ENCODE peak calls at places on chromosome 3, in eight cellular contexts. P, G, N, D, H, L, I and M are unnamed samples. For H3K4me1, the result is how much of the 10 kb centered on the place peaks cover.

GRCh38 chr3:47430606-47431005 is 45.1 kb downstream of the SCAP start:
- DNase-seq in N (no peak), I (no peak), D (no peak), P (no peak), H (no peak), G (no peak), L (peak), M (no peak)

GRCh38 chr3:183481582-183481981 is 53.2 kb upstream of the MCF2L2 start:
- DNase-seq in N (no peak), H (no peak), D (no peak), L (no peak), I (no peak), G (peak), P (no peak), M (no peak)

GRCh38 chr3:9902372-9903237 is at the start of gene IL17RE:
- DNase-seq in G (no peak), I (peak), L (peak), N (no peak), H (peak), P (no peak), D (no peak), M (no peak)

GRCh38 chr3:71723452-71724170 is 1.6 kb downstream of the EIF4E3 start:
- DNase-seq in H (no peak), D (no peak), N (no peak), I (no peak), L (no peak), G (no peak), P (no peak), M (no peak)

GRCh38 chr3:28053759-28054158 is 187.7 kb upstream of the CMC1 start:
- DNase-seq in P (peak), I (no peak), G (peak), L (no peak), H (no peak), N (no peak), D (no peak), M (no peak)

GRCh38 chr3:14750650-14751049 is 68.1 kb upstream of the FGD5 start:
- DNase-seq in N (no peak), I (no peak), H (no peak), P (no peak), G (no peak), D (no peak), L (no peak), M (no peak)

GRCh38 chr3:57060089-57060829 is at the start of gene SPATA12:
- DNase-seq in L (peak), D (peak), I (peak), G (peak), N (peak), H (peak), P (peak), M (peak)

GRCh38 chr3:71305246-71306206 is 278.0 kb downstream of the FOXP1 start:
- DNase-seq in D (peak), I (no peak), N (peak), P (peak), G (peak), L (peak), H (peak), M (peak)

GRCh38 chr3:171551296-171551695 is 91.1 kb upstream of the TNIK start:
- DNase-seq in P (no peak), I (no peak), H (no peak), G (no peak), D (no peak), N (no peak), L (no peak), M (no peak)

GRCh38 chr3:15221574-15222217 is 15.7 kb downstream of the CAPN7 start:
- DNase-seq in L (no peak), D (no peak), G (no peak), H (no peak), I (no peak), P (no peak), N (no peak), M (no peak)

GRCh38 chr3:104628185-104628789 is 738.4 kb upstream of the ALCAM start:
- DNase-seq in D (no peak), G (peak), P (peak), I (no peak), N (no peak), L (no peak), H (peak), M (no peak)

GRCh38 chr3:48565591-48566400 is 2.2 kb upstream of the UCN2 start:
- DNase-seq in N (no peak), G (peak), D (no peak), H (no peak), I (no peak), P (peak), L (peak), M (no peak)

GRCh38 chr3:143480306-143480852 is 360.8 kb downstream of the CHST2 start:
- DNase-seq in N (no peak), G (no peak), H (no peak), I (no peak), L (no peak), P (peak), D (no peak), M (no peak)
- H3K4me1 ChIP-seq in N (under half), G (under half), H (under half), I (under half), L (under half), P (under half), D (under half), M (under half)

DNA sequence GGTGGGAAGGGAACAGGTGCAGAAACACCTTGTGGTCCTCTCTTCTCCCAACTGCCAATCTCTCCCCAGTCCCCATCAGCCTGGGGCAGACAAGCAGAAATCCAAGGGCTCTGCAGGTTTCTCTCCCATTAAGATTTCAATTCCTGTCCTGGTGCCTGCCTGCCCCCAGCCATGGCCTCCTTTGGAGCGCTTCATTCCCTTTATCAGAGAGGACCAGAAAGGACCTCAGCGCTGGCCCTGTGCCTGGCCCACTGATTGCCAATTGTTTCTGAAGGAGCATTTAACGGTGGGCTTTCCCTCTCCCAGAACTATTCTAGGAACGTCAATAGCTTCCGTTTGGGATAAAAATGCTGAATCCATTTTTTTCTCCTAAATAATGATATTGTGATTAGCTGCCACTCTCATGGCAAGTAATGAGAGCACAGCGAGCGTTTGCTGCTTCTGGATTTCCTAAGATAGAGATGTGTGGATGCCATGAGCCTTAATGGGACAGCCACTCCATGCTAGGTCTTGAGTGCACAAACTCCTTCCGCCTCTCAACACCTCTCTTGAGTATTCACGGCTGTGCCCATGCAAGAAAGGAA is 12.2 kb upstream of the SLC6A1 start:
- DNase-seq in D (no peak), L (no peak), I (no peak), N (no peak), P (no peak), H (no peak), G (no peak), M (no peak)
- H3K4me1 ChIP-seq in D (under half), L (under half), I (under half), N (under half), P (under half), H (under half), G (under half), M (under half)

GRCh38 chr3:42053476-42053875 is 37.7 kb upstream of the TRAK1 start:
- DNase-seq in N (no peak), L (peak), P (no peak), I (peak), G (no peak), D (peak), H (no peak), M (no peak)

GRCh38 chr3:42050126-42050525 is 41.0 kb upstream of the TRAK1 start:
- DNase-seq in L (no peak), P (no peak), I (no peak), N (no peak), G (no peak), D (no peak), H (no peak), M (no peak)

GRCh38 chr3:42051384-42052131 is 39.6 kb upstream of the TRAK1 start:
- DNase-seq in L (no peak), P (peak), D (no peak), I (no peak), N (no peak), G (no peak), H (no peak), M (no peak)

GRCh38 chr3:42052867-42053351 is 38.2 kb upstream of the TRAK1 start:
- DNase-seq in D (no peak), G (no peak), H (no peak), I (no peak), P (peak), N (no peak), L (no peak), M (peak)

GRCh38 chr3:42052132-42052866 is 38.9 kb upstream of the TRAK1 start:
- DNase-seq in L (no peak), G (no peak), D (no peak), N (no peak), I (no peak), H (no peak), P (peak), M (no peak)
- H3K4me1 ChIP-seq in L (under half), G (under half), D (half or more), N (under half), I (under half), H (under half), P (under half), M (under half)

DNA sequence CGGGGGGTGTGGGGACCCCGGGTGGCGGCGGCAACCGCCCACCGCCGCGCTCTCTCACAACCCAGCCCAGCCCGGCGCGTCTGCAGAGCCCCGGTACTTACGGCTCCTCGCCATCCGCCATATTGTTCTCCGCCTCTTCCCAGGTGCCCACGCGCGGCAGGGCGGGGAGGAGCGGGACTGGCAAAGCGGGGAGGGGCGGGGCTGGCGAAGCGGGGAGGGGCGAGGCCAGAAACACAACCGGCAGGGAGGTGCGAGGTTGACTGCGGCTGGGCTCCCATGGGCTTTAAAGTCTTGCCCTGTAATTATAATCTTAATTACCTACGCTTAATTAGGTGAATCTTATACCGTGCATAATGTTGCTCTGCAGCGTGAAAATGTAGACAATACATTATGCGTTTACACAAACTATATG is at the start of gene UBA3:
- DNase-seq in P (peak), D (peak), I (peak), L (peak), H (peak), N (peak), G (peak), M (peak)
- H3K4me1 ChIP-seq in P (under half), D (half or more), I (under half), L (under half), H (under half), N (under half), G (under half), M (under half)

DNA sequence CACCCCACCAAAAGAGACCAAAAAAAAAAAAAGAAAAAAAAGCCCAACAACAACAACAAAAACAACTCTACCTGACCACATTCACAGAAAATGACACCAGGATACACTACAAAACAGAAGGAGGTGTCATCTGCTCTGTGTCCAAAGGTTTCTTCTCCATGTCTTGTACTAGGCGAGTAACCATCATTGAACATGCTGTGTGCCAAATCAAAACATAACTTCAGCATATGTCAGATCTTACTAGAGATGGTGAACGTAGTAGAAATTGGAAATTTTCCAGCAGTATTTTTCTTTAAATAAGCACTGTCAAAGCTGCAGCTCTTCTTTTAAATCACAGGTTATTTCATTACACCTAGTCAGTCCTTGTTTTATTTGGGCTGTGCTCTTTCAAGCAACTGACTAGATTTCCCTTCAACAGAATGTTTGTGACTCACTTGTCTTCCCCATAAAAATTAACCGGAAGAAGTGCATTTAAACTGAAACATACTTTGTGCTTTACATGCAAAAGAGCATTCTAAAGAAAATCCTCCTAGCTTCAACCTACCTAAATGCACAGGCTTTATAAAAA is 46.5 kb downstream of the MSL2 start:
- DNase-seq in L (no peak), I (no peak), H (no peak), G (peak), N (no peak), D (no peak), P (no peak), M (no peak)
- H3K4me1 ChIP-seq in L (under half), I (under half), H (under half), G (under half), N (under half), D (under half), P (under half), M (under half)

GRCh38 chr3:99861216-99861615 is 43.6 kb downstream of the CMSS1 start:
- DNase-seq in P (no peak), I (no peak), H (no peak), G (no peak), N (no peak), L (no peak), D (no peak), M (no peak)
- H3K4me1 ChIP-seq in P (under half), I (under half), H (under half), G (under half), N (under half), L (under half), D (half or more), M (under half)

DNA sequence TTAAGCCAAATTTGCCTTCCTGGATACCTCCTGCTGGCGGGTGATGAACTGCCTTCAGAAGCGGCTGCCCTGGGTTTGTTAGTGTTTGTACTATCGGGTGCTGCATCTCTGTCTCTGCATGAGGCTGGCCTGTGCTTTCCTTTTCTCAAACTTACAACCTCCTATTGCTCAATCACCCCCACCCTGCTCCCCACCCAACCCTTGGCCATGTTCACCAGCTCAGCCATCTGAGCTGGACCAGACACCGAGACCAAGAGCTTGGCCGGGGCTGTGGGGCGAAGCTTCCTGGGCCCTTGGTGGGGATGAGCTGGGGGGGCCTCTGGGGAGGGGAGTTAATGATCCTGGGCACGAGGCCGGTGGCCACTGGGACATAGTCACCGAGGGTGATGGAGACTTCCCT is 16.8 kb upstream of the FBLN2 start:
- DNase-seq in H (no peak), I (peak), N (no peak), D (peak), L (no peak), P (no peak), G (no peak), M (no peak)
- H3K4me1 ChIP-seq in H (under half), I (under half), N (under half), D (under half), L (under half), P (under half), G (under half), M (under half)

DNA sequence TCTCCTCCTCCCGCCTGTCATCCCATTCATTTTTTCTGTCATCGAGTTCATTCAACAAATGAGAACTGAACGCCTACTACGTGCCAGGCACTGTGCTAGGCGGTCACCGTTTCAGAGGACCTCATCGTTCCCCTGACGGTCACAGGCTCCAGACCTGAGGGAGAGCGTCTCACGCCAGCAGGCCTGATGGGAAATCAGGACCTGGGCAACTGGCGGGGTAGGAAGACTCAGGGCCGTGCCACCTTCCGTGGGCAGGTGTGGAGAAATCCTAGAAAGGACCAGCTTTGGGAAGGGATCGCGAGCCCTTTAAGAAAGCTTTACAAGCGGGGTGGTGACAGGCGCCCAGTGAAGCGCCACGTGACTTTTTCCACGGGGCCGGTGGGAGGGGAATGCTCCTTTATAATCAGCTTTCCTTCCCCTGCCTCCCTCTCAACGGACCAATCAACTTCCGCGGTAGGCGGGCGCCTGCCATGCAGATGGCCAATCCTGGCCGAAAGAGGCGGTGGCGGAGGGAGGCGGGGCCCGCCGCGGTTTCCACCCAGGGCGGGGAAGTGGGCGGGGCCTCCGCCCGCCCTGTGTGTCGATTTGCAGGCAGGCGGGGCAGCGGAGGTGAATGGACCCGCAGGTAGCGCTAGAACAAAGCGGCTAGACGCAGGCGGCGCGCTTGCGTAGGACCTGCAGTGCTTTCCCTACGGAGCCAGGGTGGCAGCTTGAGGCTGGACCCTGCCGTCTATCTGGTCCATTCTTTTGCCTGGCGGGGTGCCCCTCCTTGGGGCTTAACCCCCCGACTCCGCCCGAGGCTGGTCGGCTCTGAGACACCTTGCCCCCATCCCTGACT is 816 bp upstream of the DUSP7 start:
- DNase-seq in N (peak), G (peak), H (peak), I (peak), P (peak), D (peak), L (peak), M (peak)
- H3K4me1 ChIP-seq in N (under half), G (half or more), H (under half), I (under half), P (under half), D (under half), L (under half), M (under half)